ENCODE peak calls at places on chromosomes 2 and 18, in four cellular contexts. S, G, H and Y are unnamed samples.

GRCh38 chr18:44033144-44033543 is 647.5 kb upstream of the SETBP1 start:
- DNase-seq in S (no peak), G (no peak), H (no peak), Y (no peak)

GRCh38 chr2:149483004-149483605 is 104.5 kb downstream of the MMADHC start:
- DNase-seq in S (no peak), G (no peak), H (no peak), Y (no peak)

GRCh38 chr2:235688511-235689426 is 194.9 kb downstream of the AGAP1 start:
- DNase-seq in S (no peak), G (no peak), H (no peak), Y (no peak)

GRCh38 chr2:172985139-172985874 is 90.3 kb upstream of the MAP3K20 start:
- DNase-seq in S (peak), G (peak), H (peak), Y (no peak)

GRCh38 chr2:239445771-239446524 is 45.1 kb upstream of the HDAC4 start:
- DNase-seq in S (no peak), G (no peak), H (peak), Y (no peak)

GRCh38 chr2:129074526-129074925 is 755.9 kb upstream of the HS6ST1 start:
- DNase-seq in S (no peak), G (no peak), H (no peak), Y (no peak)

GRCh38 chr2:88638743-88639142 is 11.5 kb upstream of the EIF2AK3 start:
- DNase-seq in S (no peak), G (no peak), H (no peak), Y (no peak)

GRCh38 chr2:199757466-199757865 is 93.5 kb downstream of the FTCDNL1 start:
- DNase-seq in S (peak), G (no peak), H (no peak), Y (no peak)

GRCh38 chr2:128628996-128629395 is 310.3 kb upstream of the HS6ST1 start:
- DNase-seq in S (no peak), G (no peak), H (no peak), Y (no peak)

GRCh38 chr2:215367647-215368492 is 56.0 kb downstream of the ATIC start:
- DNase-seq in S (no peak), G (no peak), H (no peak), Y (no peak)

GRCh38 chr2:220590476-220590875 is 963.0 kb downstream of the SLC4A3 start:
- DNase-seq in S (no peak), G (no peak), H (no peak), Y (no peak)

GRCh38 chr18:70380915-70381896 is 92.4 kb downstream of the SOCS6 start:
- DNase-seq in S (no peak), G (no peak), H (no peak), Y (no peak)

GRCh38 chr2:112314856-112315255 is 39.5 kb downstream of the ZC3H6 start:
- DNase-seq in S (no peak), G (no peak), H (no peak), Y (no peak)

GRCh38 chr18:59323931-59324622 is 5.6 kb upstream of the CPLX4 start:
- DNase-seq in S (no peak), G (no peak), H (no peak), Y (no peak)

GRCh38 chr2:203579730-203580129 is 44.6 kb upstream of the RAPH1 start:
- DNase-seq in S (no peak), G (no peak), H (no peak), Y (no peak)

GRCh38 chr2:163370169-163370886 is 365.5 kb downstream of the FIGN start:
- DNase-seq in S (no peak), G (no peak), H (no peak), Y (no peak)

GRCh38 chr2:231984992-231985391 is 23.5 kb downstream of the DIS3L2 start:
- DNase-seq in S (no peak), G (no peak), H (no peak), Y (no peak)

GRCh38 chr2:150729495-150729955 is 242.1 kb upstream of the RND3 start:
- DNase-seq in S (no peak), G (no peak), H (no peak), Y (no peak)

GRCh38 chr2:241274127-241274526 is 41.3 kb downstream of the HDLBP start:
- DNase-seq in S (no peak), G (no peak), H (no peak), Y (no peak)

GRCh38 chr2:239835056-239835455 is 190.1 kb downstream of the NDUFA10 start:
- DNase-seq in S (no peak), G (no peak), H (peak), Y (no peak)

GRCh38 chr2:217058791-217059755 is 199.2 kb upstream of the TNP1 start:
- DNase-seq in S (no peak), G (no peak), H (no peak), Y (no peak)

GRCh38 chr2:118443596-118443995 is 355.3 kb downstream of the INSIG2 start:
- DNase-seq in S (no peak), G (no peak), H (no peak), Y (no peak)

GRCh38 chr2:88709117-88709739 is 17.8 kb downstream of the RPIA start:
- DNase-seq in S (no peak), G (no peak), H (no peak), Y (no peak)

GRCh38 chr2:64915510-64915900 is 73.7 kb upstream of the SLC1A4 start:
- DNase-seq in S (no peak), G (no peak), H (no peak), Y (no peak)

GRCh38 chr2:124264496-124265160 is 239.5 kb downstream of the CNTNAP5 start:
- DNase-seq in S (no peak), G (no peak), H (no peak), Y (no peak)